ENCODE peak calls at places on chromosomes 5 and 9, in nine cellular contexts. R is activated T-helper 1 cell treated with anti-CD3 and anti-CD28 coated beads, Interleukin-12 subunit alpha, Interleukin-12 subunit beta, Interleukin-2, Interleukin-4 antibody, amounts not matched to agents 30 ng/mL and 10 ng/mL and 1 ng/mL, durations not matched to agents 14 hours and 24 hours and 36 hours; V is stimulated activated CD8-positive, alpha-beta memory T cell treated with anti-CD3 and anti-CD28 coated beads, Interleukin-4, amount 100 ng/mL, for 24 hours; P is memory B cell; J is posterior vena cava; Y is NCI-H1105 treated with DMSO at 0.1 percent for 48 hours; M is NCI-H2171; N is astrocyte of the cerebellum; H is ureter. L is an unnamed sample.

GRCh38 chr9:109956811-109957440 is 176.9 kb downstream of the PALM2AKAP2 start:
- DNase-seq in R (no peak), V (no peak), P (no peak), J (no peak), Y (no peak), M (peak), N (no peak), H (no peak), L (peak)

GRCh38 chr9:87085073-87085472 is 137.8 kb upstream of the GAS1 start:
- DNase-seq in R (no peak), V (no peak), P (no peak), J (no peak), Y (no peak), M (no peak), N (no peak), H (no peak), L (no peak)

GRCh38 chr5:65722575-65723424 is 795 bp downstream of the NLN start:
- DNase-seq in R (no peak), V (no peak), P (no peak), J (no peak), Y (peak), M (no peak), N (peak), H (no peak), L (no peak)

GRCh38 chr5:15021286-15022046 is 149.9 kb upstream of the ANKH start:
- DNase-seq in R (no peak), V (no peak), P (no peak), J (no peak), Y (no peak), M (no peak), N (peak), H (no peak), L (peak)

GRCh38 chr5:53114988-53115387 is 5.4 kb upstream of the MOCS2 start:
- DNase-seq in R (no peak), V (no peak), P (no peak), J (no peak), Y (no peak), M (no peak), N (no peak), H (no peak), L (no peak)

GRCh38 chr5:73494716-73495115 is 3.5 kb upstream of the BTF3 start:
- DNase-seq in R (no peak), V (no peak), P (no peak), J (no peak), Y (no peak), M (no peak), N (no peak), H (no peak), L (no peak)

GRCh38 chr5:94618029-94618492 is 343 bp downstream of the KIAA0825 start:
- DNase-seq in R (peak), V (no peak), P (no peak), J (peak), Y (peak), M (peak), N (no peak), H (peak), L (peak)

GRCh38 chr9:93125331-93125894 is 8.6 kb downstream of the NINJ1 start:
- DNase-seq in R (no peak), V (no peak), P (no peak), J (peak), Y (no peak), M (no peak), N (no peak), H (peak), L (no peak)

GRCh38 chr5:23457780-23458179 is 49.6 kb upstream of the PRDM9 start:
- DNase-seq in R (no peak), V (no peak), P (no peak), J (no peak), Y (no peak), M (no peak), N (no peak), H (no peak), L (no peak)

GRCh38 chr9:127608104-127608966 is 3.7 kb upstream of the STXBP1 start:
- DNase-seq in R (peak), V (peak), P (peak), J (peak), Y (peak), M (peak), N (no peak), H (no peak), L (no peak)

GRCh38 chr9:122777935-122778671 is 10.6 kb upstream of the OR5C1 start:
- DNase-seq in R (no peak), V (no peak), P (no peak), J (no peak), Y (no peak), M (no peak), N (no peak), H (no peak), L (peak)

L was measured in AG04450.